ENCODE peak calls at places on chromosomes 13 and 19, in seven cellular contexts. X is lung, I is heart right ventricle, F is neural progenitor cell, Y is endodermal cell, Z is right cardiac atrium, E is esophagus squamous epithelium. C is an unnamed sample. For H3K27me3, the result is how much of the 10 kb centered on the place peaks cover.

GRCh38 chr13:100423375-100423774 is 165.2 kb downstream of the GGACT start:
- DNase-seq in X (no peak), I (no peak), F (no peak), Y (no peak), Z (no peak), E (no peak), C (no peak)

GRCh38 chr13:106318941-106319411 is 216.5 kb downstream of the EFNB2 start:
- DNase-seq in X (peak), I (no peak), F (no peak), Y (peak), Z (no peak), E (no peak), C (no peak)

GRCh38 chr19:30073152-30074000 is 131.3 kb downstream of the URI1 start:
- DNase-seq in X (no peak), I (no peak), F (no peak), Y (peak), Z (no peak), E (no peak), C (no peak)

GRCh38 chr13:46087481-46087880 is 17.4 kb downstream of the CPB2 start:
- DNase-seq in X (no peak), I (no peak), F (no peak), Y (no peak), Z (no peak), E (no peak), C (no peak)

GRCh38 chr13:93786846-93787245 is 560.2 kb downstream of the GPC6 start:
- DNase-seq in X (no peak), I (no peak), F (no peak), Y (no peak), Z (no peak), E (no peak), C (no peak)

GRCh38 chr19:42089191-42089750 is 13.3 kb downstream of the ZNF574 start:
- DNase-seq in X (no peak), I (no peak), F (no peak), Y (peak), Z (no peak), E (no peak), C (no peak)

GRCh38 chr19:28878862-28879566 is 333.9 kb downstream of the UQCRFS1 start:
- DNase-seq in X (peak), I (peak), F (peak), Y (peak), Z (peak), E (no peak), C (peak)

GRCh38 chr19:19531951-19532805 is 3.5 kb downstream of the YJEFN3 start:
- DNase-seq in X (peak), I (peak), F (peak), Y (peak), Z (peak), E (no peak), C (peak)

DNA sequence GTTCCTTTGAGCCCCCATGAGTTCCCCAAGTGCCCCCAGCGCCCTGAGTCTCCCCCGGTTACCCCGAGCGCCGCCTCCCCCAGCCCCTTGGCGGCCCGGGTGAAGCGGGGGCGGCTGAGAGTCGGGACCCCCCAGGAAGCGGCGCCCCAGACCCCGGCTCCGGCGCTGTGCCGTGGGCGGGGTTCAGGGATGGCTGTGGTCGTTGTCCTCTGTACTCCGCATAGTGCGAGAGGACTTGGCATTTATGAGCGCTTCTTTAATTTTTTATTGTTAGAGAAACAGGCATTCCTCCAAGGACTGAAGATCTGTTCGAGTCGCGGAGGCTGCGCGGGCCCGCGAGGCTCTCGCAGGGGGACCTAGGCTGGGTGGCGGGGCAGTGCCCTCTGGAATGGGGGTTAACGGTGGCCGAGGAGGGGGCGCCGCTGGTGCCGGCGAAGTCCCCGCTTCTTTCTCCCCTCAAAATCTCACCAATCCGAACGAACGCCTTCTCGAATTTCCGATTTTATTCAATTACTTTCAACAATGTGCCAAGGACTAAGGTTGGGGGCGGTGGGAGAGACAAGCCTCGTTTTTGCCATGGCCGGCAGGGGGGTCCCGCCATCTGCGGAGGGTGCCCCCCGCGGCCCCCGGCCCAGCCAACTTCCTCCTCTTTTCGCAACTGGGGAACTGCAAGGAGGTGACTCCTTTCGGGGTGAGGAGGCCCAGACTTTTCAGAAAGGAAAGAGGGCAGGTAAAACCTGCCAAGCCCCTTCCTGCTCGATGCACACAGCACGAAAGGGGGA is 595 bp upstream of the GJB2 start:
- DNase-seq in X (no peak), I (no peak), F (peak), Y (peak), Z (no peak), E (no peak), C (no peak)
- H3K27me3 ChIP-seq in X (under half), I (half or more), F (half or more), Y (half or more), Z (under half), E (half or more), C (half or more)

GRCh38 chr13:31122143-31122542 is 39.6 kb downstream of the HSPH1 start:
- DNase-seq in X (no peak), I (no peak), F (no peak), Y (no peak), Z (no peak), E (no peak), C (no peak)
- H3K27me3 ChIP-seq in X (under half), I (under half), F (under half), Y (under half), Z (under half), E (under half), C (under half)

GRCh38 chr13:77832339-77833100 is 86.1 kb downstream of the EDNRB start:
- DNase-seq in X (no peak), I (no peak), F (peak), Y (no peak), Z (no peak), E (no peak), C (no peak)
- H3K27me3 ChIP-seq in X (under half), I (under half), F (under half), Y (under half), Z (under half), E (under half), C (under half)

GRCh38 chr13:20230913-20231838 is 943 bp downstream of the GJB6 start:
- DNase-seq in X (no peak), I (no peak), F (peak), Y (peak), Z (no peak), E (no peak), C (no peak)

GRCh38 chr13:20232556-20233277 is 598 bp upstream of the GJB6 start:
- DNase-seq in X (no peak), I (no peak), F (no peak), Y (no peak), Z (no peak), E (no peak), C (no peak)

GRCh38 chr13:20227730-20228129 is 4.4 kb downstream of the GJB6 start:
- DNase-seq in X (no peak), I (no peak), F (no peak), Y (no peak), Z (no peak), E (no peak), C (no peak)

GRCh38 chr13:20227288-20227687 is 4.8 kb downstream of the GJB6 start:
- DNase-seq in X (no peak), I (no peak), F (no peak), Y (no peak), Z (no peak), E (no peak), C (no peak)

DNA sequence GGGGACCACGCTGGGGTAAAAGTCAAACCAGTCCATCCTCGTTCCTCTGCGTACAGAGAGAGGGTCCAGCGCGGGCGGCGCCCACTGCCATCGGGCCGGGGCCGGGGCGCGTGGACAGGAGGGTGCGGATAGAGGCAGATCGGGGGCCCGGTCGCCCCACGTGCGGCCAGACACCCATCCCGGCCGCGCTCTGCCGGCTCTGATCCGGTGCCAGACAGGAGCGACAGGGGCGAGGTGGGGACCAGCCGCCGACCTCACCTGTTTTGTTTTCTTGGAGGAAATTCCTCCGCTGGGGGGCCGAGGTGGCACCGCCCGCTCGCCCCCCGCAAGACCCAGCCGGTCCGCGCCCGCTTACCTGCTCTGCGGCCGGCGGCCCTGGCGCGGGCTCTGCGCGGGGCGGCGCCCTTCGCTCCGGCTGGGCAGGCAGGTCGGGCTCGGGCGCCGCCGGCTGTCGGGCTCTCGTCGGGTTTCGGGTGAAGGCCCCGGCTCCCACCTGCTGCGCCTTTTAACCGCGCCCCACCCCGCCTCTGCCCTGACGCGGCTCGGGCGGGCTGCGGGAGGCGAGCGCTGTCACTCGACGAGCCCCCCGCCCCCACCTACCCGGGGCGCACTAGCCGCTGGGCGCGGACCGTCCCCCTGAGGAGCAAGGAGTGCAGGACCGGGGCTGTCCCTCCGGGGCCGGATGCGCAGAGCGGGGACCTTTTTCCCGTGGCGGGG is at the start of gene GJB6:
- DNase-seq in X (no peak), I (no peak), F (peak), Y (peak), Z (no peak), E (no peak), C (no peak)
- H3K27me3 ChIP-seq in X (under half), I (under half), F (half or more), Y (half or more), Z (under half), E (half or more), C (under half)